ENCODE peak calls at places on chromosomes 13 and 19, in four cellular contexts. One of them, this sample, is unnamed.

GRCh38 chr19:55136399-55137102 is 12.5 kb downstream of the TNNT1 start:
- DNase-seq in NB4: no peak
- DNase-seq in fibroblast of mammary gland: no peak
- DNase-seq in A172: no peak
- DNase-seq in this sample: no peak

GRCh38 chr19:4390862-4391693 is 9.3 kb downstream of the SH3GL1 start:
- DNase-seq in NB4: no peak
- DNase-seq in fibroblast of mammary gland: peak
- DNase-seq in A172: no peak
- DNase-seq in this sample: no peak

GRCh38 chr19:51751655-51752054 is at the start of gene FPR1:
- DNase-seq in NB4: peak
- DNase-seq in fibroblast of mammary gland: peak
- DNase-seq in A172: peak
- DNase-seq in this sample: no peak

GRCh38 chr13:114071441-114071840 is 61.0 kb downstream of the RASA3 start:
- DNase-seq in NB4: no peak
- DNase-seq in fibroblast of mammary gland: no peak
- DNase-seq in A172: no peak
- DNase-seq in this sample: no peak

GRCh38 chr19:4589579-4590410 is 30.3 kb upstream of the SEMA6B start:
- DNase-seq in NB4: peak
- DNase-seq in fibroblast of mammary gland: no peak
- DNase-seq in A172: no peak
- DNase-seq in this sample: peak

GRCh38 chr19:33683881-33684549 is 62.3 kb downstream of the CHST8 start:
- DNase-seq in NB4: peak
- DNase-seq in fibroblast of mammary gland: peak
- DNase-seq in A172: peak
- DNase-seq in this sample: no peak

GRCh38 chr13:75458696-75459422 is 23.1 kb downstream of the TBC1D4 start:
- DNase-seq in NB4: no peak
- DNase-seq in fibroblast of mammary gland: no peak
- DNase-seq in A172: no peak
- DNase-seq in this sample: peak

GRCh38 chr19:41144403-41144802 is 30.2 kb downstream of the CYP2F1 start:
- DNase-seq in NB4: peak
- DNase-seq in fibroblast of mammary gland: peak
- DNase-seq in A172: peak
- DNase-seq in this sample: peak

GRCh38 chr13:24263652-24264051 is 45.7 kb upstream of the C1QTNF9 start:
- DNase-seq in NB4: no peak
- DNase-seq in fibroblast of mammary gland: no peak
- DNase-seq in A172: no peak
- DNase-seq in this sample: no peak

GRCh38 chr19:4393947-4394590 is 6.3 kb downstream of the SH3GL1 start:
- DNase-seq in NB4: no peak
- DNase-seq in fibroblast of mammary gland: no peak
- DNase-seq in A172: no peak
- DNase-seq in this sample: no peak

GRCh38 chr13:102970542-102970941 is 95.7 kb downstream of the SLC10A2 start:
- DNase-seq in NB4: no peak
- DNase-seq in fibroblast of mammary gland: no peak
- DNase-seq in A172: no peak
- DNase-seq in this sample: no peak

GRCh38 chr13:59034198-59034597 is 1129.5 kb downstream of the DIAPH3 start:
- DNase-seq in NB4: no peak
- DNase-seq in fibroblast of mammary gland: no peak
- DNase-seq in A172: no peak
- DNase-seq in this sample: no peak

GRCh38 chr13:58884810-58885209 is 1253.3 kb downstream of the PCDH17 start:
- DNase-seq in NB4: no peak
- DNase-seq in fibroblast of mammary gland: no peak
- DNase-seq in A172: no peak
- DNase-seq in this sample: no peak

GRCh38 chr19:10018786-10019185 is 5.5 kb downstream of the RDH8 start:
- DNase-seq in NB4: no peak
- DNase-seq in fibroblast of mammary gland: no peak
- DNase-seq in A172: no peak
- DNase-seq in this sample: no peak

GRCh38 chr19:58366576-58367430 is 4.3 kb upstream of the ZNF497 start:
- DNase-seq in NB4: peak
- DNase-seq in fibroblast of mammary gland: no peak
- DNase-seq in A172: no peak
- DNase-seq in this sample: no peak

GRCh38 chr13:88622362-88622973 is 951.3 kb downstream of the SLITRK5 start:
- DNase-seq in NB4: no peak
- DNase-seq in fibroblast of mammary gland: no peak
- DNase-seq in A172: no peak
- DNase-seq in this sample: no peak

GRCh38 chr19:43534811-43535761 is 2.1 kb downstream of the ZNF575 start:
- DNase-seq in NB4: peak
- DNase-seq in fibroblast of mammary gland: peak
- DNase-seq in A172: peak
- DNase-seq in this sample: peak

GRCh38 chr13:106491928-106492327 is 43.5 kb downstream of the EFNB2 start:
- DNase-seq in NB4: no peak
- DNase-seq in fibroblast of mammary gland: no peak
- DNase-seq in A172: no peak
- DNase-seq in this sample: no peak

GRCh38 chr13:53250272-53250875 is 221.8 kb downstream of the OLFM4 start:
- DNase-seq in NB4: peak
- DNase-seq in fibroblast of mammary gland: peak
- DNase-seq in A172: peak
- DNase-seq in this sample: no peak

GRCh38 chr19:18397242-18398202 is at the start of gene LRRC25:
- DNase-seq in NB4: peak
- DNase-seq in fibroblast of mammary gland: no peak
- DNase-seq in A172: no peak
- DNase-seq in this sample: peak

GRCh38 chr19:54316746-54317107 is 3.8 kb upstream of the LILRA5 start:
- DNase-seq in NB4: no peak
- DNase-seq in fibroblast of mammary gland: no peak
- DNase-seq in A172: peak
- DNase-seq in this sample: peak

GRCh38 chr13:22893777-22894176 is 287.0 kb upstream of the SGCG start:
- DNase-seq in NB4: no peak
- DNase-seq in fibroblast of mammary gland: no peak
- DNase-seq in A172: no peak
- DNase-seq in this sample: no peak